ENCODE peak calls at places on chromosomes 1 and 21, in nine cellular contexts. L is brain microvascular endothelial cell, V is cardiac muscle cell, M is heart right ventricle, R is tibial nerve, G is osteoblast, J is psoas muscle, X is fibroblast of lung, I is mucosa of descending colon. U is an unnamed sample. For H3K36me3, the result is how much of the 10 kb centered on the place peaks cover.

GRCh38 chr1:164380893-164381292 is 178.1 kb upstream of the PBX1 start:
- DNase-seq in X (peak), L (peak), V (peak), I (no peak), R (peak), M (no peak), G (no peak), J (peak), U (no peak)

GRCh38 chr1:230750576-230750975 is 3.4 kb downstream of the CAPN9 start:
- DNase-seq in J (no peak), M (no peak), G (peak), X (no peak), R (no peak), V (no peak), I (peak), L (no peak), U (no peak)

GRCh38 chr1:11072216-11072917 is 12.5 kb upstream of the SRM start:
- DNase-seq in R (no peak), L (no peak), V (no peak), J (no peak), X (no peak), G (peak), M (no peak), I (no peak), U (peak)

GRCh38 chr1:55052221-55053142 is 13.1 kb downstream of the PCSK9 start:
- DNase-seq in G (peak), R (no peak), V (no peak), I (no peak), M (peak), X (no peak), J (no peak), L (no peak), U (no peak)

GRCh38 chr1:214123061-214123784 is 135.4 kb downstream of the PROX1 start:
- DNase-seq in J (no peak), R (peak), X (peak), L (peak), G (peak), V (peak), I (no peak), M (peak), U (no peak)

GRCh38 chr1:185208626-185209170 is 51.7 kb downstream of the SWT1 start:
- DNase-seq in X (peak), R (no peak), J (no peak), M (no peak), I (no peak), L (no peak), V (peak), G (no peak), U (no peak)

GRCh38 chr1:93771843-93772242 is 90.2 kb upstream of the BCAR3 start:
- DNase-seq in L (no peak), V (no peak), X (no peak), I (no peak), R (no peak), M (no peak), J (no peak), G (no peak), U (no peak)

GRCh38 chr1:229271448-229272120 is 673 bp downstream of the RAB4A start:
- DNase-seq in X (peak), V (peak), J (no peak), R (no peak), G (peak), M (peak), L (no peak), I (no peak), U (no peak)

GRCh38 chr1:200302192-200302892 is 107.5 kb downstream of the ZNF281 start:
- DNase-seq in L (peak), M (peak), R (no peak), J (no peak), X (peak), I (peak), G (peak), V (peak), U (peak)

GRCh38 chr1:232793944-232794343 is 11.3 kb upstream of the MAP10 start:
- DNase-seq in I (no peak), J (no peak), X (peak), L (peak), V (peak), M (no peak), G (peak), R (no peak), U (no peak)

GRCh38 chr1:201252833-201253810 is 30.2 kb upstream of the PKP1 start:
- DNase-seq in G (no peak), I (no peak), J (no peak), X (no peak), R (no peak), L (no peak), V (no peak), M (no peak), U (peak)

GRCh38 chr1:70442486-70442885 is 31.4 kb downstream of the CTH start:
- DNase-seq in V (no peak), J (no peak), L (no peak), R (no peak), G (no peak), X (no peak), M (no peak), I (no peak), U (no peak)

GRCh38 chr1:153677718-153678518 is 570 bp upstream of the NPR1 start:
- DNase-seq in I (peak), L (peak), G (peak), X (peak), M (peak), V (peak), J (peak), R (peak), U (peak)

GRCh38 chr1:51203121-51203873 is 32.8 kb upstream of the RNF11 start:
- DNase-seq in X (no peak), R (no peak), G (no peak), M (no peak), V (no peak), L (no peak), I (no peak), J (no peak), U (no peak)

GRCh38 chr1:108199231-108199657 is 899 bp downstream of the SLC25A24 start:
- DNase-seq in R (no peak), V (peak), X (peak), M (peak), G (peak), L (peak), J (no peak), I (no peak), U (no peak)

GRCh38 chr1:59506952-59507351 is 210.1 kb downstream of the FGGY start:
- DNase-seq in G (no peak), I (no peak), L (no peak), R (no peak), X (peak), V (peak), J (peak), M (no peak), U (no peak)

GRCh38 chr21:33801424-33802405 is 113.9 kb downstream of the ATP5PO start:
- DNase-seq in J (no peak), R (no peak), X (peak), M (no peak), V (no peak), I (no peak), L (peak), G (peak), U (no peak)

GRCh38 chr21:27298465-27298864 is 331.6 kb upstream of the ADAMTS5 start:
- DNase-seq in X (no peak), M (peak), G (no peak), I (no peak), V (no peak), L (no peak), R (no peak), J (no peak), U (no peak)

GRCh38 chr1:215507119-215507518 is 60.0 kb upstream of the KCTD3 start:
- DNase-seq in G (no peak), M (no peak), R (no peak), I (no peak), V (peak), X (peak), J (no peak), L (no peak), U (no peak)

GRCh38 chr1:92329356-92330129 is 30.7 kb downstream of the RPAP2 start:
- DNase-seq in M (no peak), L (peak), R (no peak), G (no peak), J (no peak), X (peak), I (no peak), V (no peak), U (no peak)

GRCh38 chr1:227947678-227948492 is at the start of gene WNT9A:
- DNase-seq in X (peak), J (peak), I (peak), M (no peak), V (peak), G (peak), L (no peak), R (no peak), U (peak)

GRCh38 chr1:103146143-103146542 is 37.8 kb upstream of the COL11A1 start:
- DNase-seq in V (no peak), X (peak), G (no peak), I (no peak), J (no peak), L (no peak), R (no peak), M (no peak), U (no peak)

GRCh38 chr1:233113009-233113712 is 162.8 kb downstream of the NTPCR start:
- DNase-seq in R (peak), J (peak), V (peak), X (peak), L (peak), G (peak), M (peak), I (peak), U (peak)

GRCh38 chr1:230772457-230773395 is 25.5 kb downstream of the CAPN9 start:
- DNase-seq in V (peak), G (peak), R (peak), M (peak), L (peak), I (no peak), J (no peak), X (peak), U (no peak)

GRCh38 chr1:220367833-220368232 is 95.6 kb upstream of the RAB3GAP2 start:
- DNase-seq in I (no peak), V (no peak), L (no peak), R (no peak), M (no peak), G (no peak), X (peak), J (no peak), U (no peak)

GRCh38 chr1:244313346-244313745 is 138.4 kb downstream of the ADSS2 start:
- DNase-seq in I (no peak), L (no peak), V (no peak), J (no peak), M (no peak), R (no peak), X (no peak), G (no peak), U (no peak)

GRCh38 chr1:214957330-214958137 is 125.0 kb upstream of the KCNK2 start:
- DNase-seq in G (peak), I (no peak), M (no peak), L (peak), J (no peak), V (peak), X (peak), R (peak), U (no peak)

GRCh38 chr1:23904748-23905357 is 8.3 kb downstream of the CNR2 start:
- DNase-seq in I (no peak), J (no peak), R (no peak), X (no peak), M (no peak), G (no peak), L (no peak), V (no peak), U (no peak)

GRCh38 chr1:109786531-109787021 is 22.9 kb upstream of the EPS8L3 start:
- DNase-seq in V (peak), J (no peak), R (no peak), M (no peak), L (no peak), G (peak), I (peak), X (no peak), U (peak)

GRCh38 chr1:19676438-19676922 is 11.8 kb downstream of the HTR6 start:
- DNase-seq in I (no peak), R (peak), M (peak), L (peak), J (peak), G (peak), V (peak), X (peak), U (no peak)

GRCh38 chr1:51252366-51252765 is 16.3 kb downstream of the RNF11 start:
- DNase-seq in M (no peak), I (no peak), L (no peak), R (no peak), G (no peak), V (no peak), J (no peak), X (no peak), U (no peak)

GRCh38 chr1:180912801-180913616 is at the start of gene KIAA1614:
- DNase-seq in I (no peak), M (peak), X (peak), L (no peak), V (peak), R (no peak), J (peak), G (peak), U (peak)

GRCh38 chr1:161113915-161114314 is 3.9 kb downstream of the PFDN2 start:
- DNase-seq in M (no peak), V (no peak), G (no peak), L (no peak), I (no peak), X (no peak), J (no peak), R (no peak), U (no peak)

GRCh38 chr1:112840631-112841624 is 115.1 kb downstream of the SLC16A1 start:
- DNase-seq in R (no peak), G (no peak), V (peak), M (no peak), I (no peak), X (peak), J (no peak), L (no peak), U (no peak)

GRCh38 chr1:185487030-185487429 is 170.0 kb upstream of the IVNS1ABP start:
- DNase-seq in J (no peak), X (no peak), M (no peak), L (no peak), I (no peak), G (no peak), V (no peak), R (no peak), U (no peak)

GRCh38 chr1:89523597-89524368 is 846 bp upstream of the LRRC8B start:
- DNase-seq in V (peak), L (no peak), J (peak), G (peak), R (no peak), M (peak), I (no peak), X (no peak), U (no peak)

GRCh38 chr1:18539171-18539570 is 58.4 kb downstream of the KLHDC7A start:
- DNase-seq in R (no peak), G (no peak), I (no peak), L (no peak), M (no peak), J (no peak), V (no peak), X (no peak), U (peak)

GRCh38 chr1:64701886-64702285 is 43.0 kb upstream of the RAVER2 start:
- DNase-seq in J (no peak), X (peak), V (peak), M (no peak), I (no peak), R (no peak), G (no peak), L (no peak), U (no peak)

GRCh38 chr1:31694069-31694909 is 9.5 kb downstream of the COL16A1 start:
- DNase-seq in L (no peak), J (no peak), M (no peak), G (peak), X (no peak), I (no peak), V (no peak), R (no peak), U (no peak)
- H3K36me3 ChIP-seq in L (under half), J (under half), M (under half), G (half or more), X (under half), I (under half), V (under half), R (under half), U (under half)

GRCh38 chr21:26027696-26028095 is 142.9 kb downstream of the APP start:
- DNase-seq in X (peak), M (no peak), L (no peak), G (no peak), J (no peak), R (no peak), I (no peak), V (no peak), U (no peak)

GRCh38 chr21:26028183-26028582 is 142.4 kb downstream of the APP start:
- DNase-seq in I (no peak), M (no peak), X (peak), J (no peak), L (no peak), G (peak), R (no peak), V (no peak), U (no peak)

DNA sequence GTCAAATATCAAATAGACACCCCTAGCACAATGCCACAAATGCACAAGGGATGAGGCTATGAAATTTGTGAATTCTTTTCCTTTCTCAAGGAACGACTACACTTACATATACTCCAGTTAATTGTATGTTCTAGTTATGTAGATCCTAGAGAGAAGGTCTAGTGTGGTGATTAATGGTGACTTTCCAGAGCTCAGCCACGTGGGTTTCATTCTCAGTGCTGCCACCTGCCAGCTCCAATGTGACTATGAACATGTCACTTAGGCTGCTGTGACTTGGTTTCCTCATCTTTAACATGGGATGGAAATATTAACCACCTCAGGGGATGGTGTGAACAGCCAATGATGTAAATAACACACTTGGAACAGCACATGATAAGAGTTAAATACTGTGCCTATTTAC is 138.3 kb downstream of the APP start:
- DNase-seq in J (no peak), G (no peak), M (no peak), L (no peak), V (no peak), X (peak), I (no peak), R (no peak), U (no peak)
- TF ChIP-seq CTCF in J (no peak), G (peak), M (no peak), L (peak), V (no peak), X (no peak), I (no peak), R (no peak), U (no peak)

GRCh38 chr1:22237433-22238093 is 94.7 kb upstream of the WNT4 start:
- DNase-seq in R (no peak), L (no peak), J (no peak), M (no peak), G (peak), I (no peak), V (no peak), X (no peak), U (no peak)
- H3K36me3 ChIP-seq in R (under half), L (under half), J (under half), M (under half), G (under half), I (under half), V (under half), X (under half), U (under half)

DNA sequence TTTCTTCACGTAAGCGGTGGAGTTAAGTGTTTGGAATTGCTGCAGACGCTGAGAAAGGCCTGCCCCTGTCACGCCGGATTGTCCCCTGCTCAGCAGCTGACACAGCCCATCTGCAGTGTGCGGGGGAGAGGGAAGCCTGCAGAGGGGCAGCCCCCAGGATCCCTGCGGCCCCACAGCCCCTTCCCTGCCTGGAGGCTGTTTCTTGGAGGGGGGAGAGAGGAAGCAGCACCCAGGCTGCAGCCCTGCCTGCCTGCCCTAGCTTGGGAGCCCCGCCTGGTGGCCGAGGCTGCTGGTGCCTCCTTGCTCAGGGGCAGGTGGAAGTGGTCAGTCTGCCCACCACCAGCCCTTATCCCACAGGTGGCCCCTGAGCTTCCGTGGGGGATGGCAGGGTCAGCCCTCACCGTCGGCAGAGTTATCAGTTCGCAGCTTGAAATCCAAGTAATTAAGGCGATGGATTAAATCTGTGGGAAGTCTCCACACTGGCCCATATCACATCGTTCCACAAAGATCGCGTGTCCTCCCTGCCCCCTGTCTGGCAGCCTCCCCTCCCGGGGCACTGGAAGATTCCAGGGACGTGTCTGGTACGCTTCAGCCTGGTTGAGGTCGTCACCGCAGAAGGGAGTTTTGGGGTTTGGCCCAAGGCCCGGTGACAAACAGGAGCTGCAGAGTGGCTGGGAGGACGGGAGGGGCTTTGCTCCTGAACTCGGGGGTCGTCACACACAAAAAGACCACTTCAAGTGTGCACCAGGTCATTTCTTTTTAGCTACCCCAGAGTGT is 50.9 kb downstream of the PRDM16 start:
- DNase-seq in J (no peak), M (peak), V (no peak), I (no peak), G (no peak), X (peak), R (no peak), L (no peak), U (no peak)
- TF ChIP-seq CTCF in J (no peak), M (no peak), V (no peak), I (no peak), G (no peak), X (no peak), R (no peak), L (peak), U (no peak)

DNA sequence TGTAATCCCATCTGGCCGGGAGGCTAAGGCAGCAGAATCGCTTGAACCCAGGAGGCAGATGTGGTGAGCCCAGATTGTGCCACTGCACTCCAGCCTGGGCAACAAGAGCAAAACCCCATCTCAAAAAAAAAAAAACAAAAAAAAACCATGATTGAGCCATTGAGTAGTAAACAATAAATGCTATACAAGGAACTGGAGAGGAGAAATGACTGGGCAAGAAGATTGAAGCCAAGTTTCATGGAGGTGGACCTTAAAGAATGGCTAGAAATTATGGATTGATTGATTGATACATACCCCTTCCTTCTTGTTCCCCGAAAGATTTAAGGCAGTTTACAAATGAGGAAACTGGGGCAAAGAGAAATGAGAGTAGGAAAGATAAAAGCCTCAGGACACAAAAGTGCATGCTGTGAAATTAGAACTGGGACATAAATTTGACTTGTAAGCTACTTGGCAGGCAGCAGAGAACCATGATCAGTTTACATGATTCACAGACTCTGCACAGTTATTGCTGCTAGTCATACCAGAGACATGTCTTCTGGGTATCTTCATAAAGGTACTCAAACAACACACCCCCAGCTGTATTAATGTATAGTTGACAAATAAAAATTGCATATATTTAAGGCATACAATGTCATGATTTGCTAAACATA is 7.0 kb downstream of the MRPS14 start:
- DNase-seq in I (no peak), J (no peak), M (no peak), G (peak), X (peak), V (no peak), L (peak), R (no peak), U (no peak)
- H3K36me3 ChIP-seq in I (under half), J (under half), M (under half), G (under half), X (under half), V (half or more), L (under half), R (under half), U (under half)

GRCh38 chr1:224852901-224853568 is 76.4 kb upstream of the DNAH14 start:
- DNase-seq in V (peak), I (no peak), X (peak), R (peak), M (no peak), L (peak), G (peak), J (no peak), U (no peak)

GRCh38 chr1:224850446-224850845 is 79.0 kb upstream of the DNAH14 start:
- DNase-seq in G (no peak), V (no peak), J (no peak), X (no peak), R (no peak), L (no peak), M (no peak), I (no peak), U (no peak)

GRCh38 chr1:224851850-224852261 is 77.6 kb upstream of the DNAH14 start:
- DNase-seq in X (no peak), R (no peak), V (no peak), I (no peak), L (no peak), G (no peak), M (no peak), J (no peak), U (no peak)

GRCh38 chr1:224846119-224846907 is 83.2 kb upstream of the DNAH14 start:
- DNase-seq in X (no peak), G (no peak), M (no peak), R (no peak), V (no peak), J (no peak), I (no peak), L (no peak), U (no peak)

GRCh38 chr1:224851210-224851849 is 78.1 kb upstream of the DNAH14 start:
- DNase-seq in L (peak), X (peak), V (peak), J (peak), G (peak), I (peak), M (peak), R (peak), U (no peak)
- TF ChIP-seq CTCF in L (peak), X (peak), V (peak), J (peak), G (peak), I (peak), M (peak), R (peak), U (peak)